ENCODE peak calls at places on chromosomes 5 and 9, in six cellular contexts. A, R, Q, J, L and S are unnamed samples.

GRCh38 chr5:10702040-10702629 is 58.9 kb downstream of the DAP start:
- DNase-seq in A (no peak), Q (no peak), L (no peak), J (no peak), R (no peak), S (no peak)

GRCh38 chr9:113568481-113569321 is 105.2 kb downstream of the RGS3 start:
- DNase-seq in A (no peak), R (no peak), J (no peak), L (no peak), Q (no peak), S (no peak)

GRCh38 chr9:117644607-117645244 is 59.5 kb upstream of the TLR4 start:
- DNase-seq in L (peak), J (peak), Q (peak), R (peak), A (peak), S (peak)

GRCh38 chr9:107005201-107005600 is 142.2 kb downstream of the ZNF462 start:
- DNase-seq in R (no peak), J (no peak), A (no peak), Q (no peak), L (no peak), S (no peak)

GRCh38 chr5:170162631-170163321 is 57.1 kb downstream of the FOXI1 start:
- DNase-seq in L (no peak), A (no peak), Q (no peak), J (no peak), R (no peak), S (no peak)

GRCh38 chr5:136308396-136308795 is 56.9 kb downstream of the TRPC7 start:
- DNase-seq in L (no peak), R (no peak), A (no peak), J (no peak), Q (no peak), S (no peak)

GRCh38 chr5:59174248-59174844 is 591.5 kb downstream of the RAB3C start:
- DNase-seq in R (no peak), L (peak), J (peak), Q (peak), A (no peak), S (peak)

GRCh38 chr5:37043693-37044092 is 167.1 kb downstream of the NIPBL start:
- DNase-seq in Q (peak), A (no peak), J (no peak), R (no peak), L (no peak), S (no peak)

GRCh38 chr9:2337131-2337530 is 284.5 kb upstream of the VLDLR start:
- DNase-seq in A (no peak), J (no peak), L (no peak), R (no peak), Q (no peak), S (no peak)

GRCh38 chr9:127033784-127034183 is 88.7 kb downstream of the ANGPTL2 start:
- DNase-seq in R (no peak), L (no peak), J (no peak), Q (no peak), A (no peak), S (no peak)

GRCh38 chr9:91458905-91459304 is 35.3 kb upstream of the NFIL3 start:
- DNase-seq in Q (no peak), A (no peak), J (no peak), R (no peak), L (no peak), S (no peak)

GRCh38 chr9:89428901-89429890 is 68.7 kb downstream of the SEMA4D start:
- DNase-seq in R (no peak), J (no peak), A (no peak), Q (peak), L (peak), S (peak)

GRCh38 chr9:33172256-33172678 is 5.1 kb upstream of the B4GALT1 start:
- DNase-seq in L (no peak), Q (peak), A (no peak), R (no peak), J (no peak), S (no peak)

GRCh38 chr5:160959804-160960203 is 107.8 kb upstream of the ATP10B start:
- DNase-seq in Q (no peak), J (no peak), R (no peak), L (no peak), A (no peak), S (no peak)